ENCODE peak calls at places on chromosome 19, in six cellular contexts. R is CD8-positive, alpha-beta T cell; W is stimulated activated CD4-positive, alpha-beta T cell treated with anti-CD3 and anti-CD28 coated beads, Interleukin-15, amount 100 ng/mL, for 1 hour; N is heart right ventricle; X is neural progenitor cell; V is right lobe of liver. A is an unnamed sample.

GRCh38 chr19:11464333-11465265 is 16.2 kb downstream of the ELAVL3 start:
- DNase-seq in R (no peak), W (no peak), N (no peak), X (no peak), V (no peak), A (no peak)

GRCh38 chr19:54439174-54439851 is 9.7 kb upstream of the LENG8 start:
- DNase-seq in R (no peak), W (no peak), N (no peak), X (peak; percentile 81), V (peak; percentile 36), A (no peak)

GRCh38 chr19:18141031-18141430 is 11.9 kb upstream of the PIK3R2 start:
- DNase-seq in R (no peak), W (no peak), N (no peak), X (no peak), V (no peak), A (no peak)

GRCh38 chr19:2815923-2816322 is 3.7 kb upstream of the ZNF554 start:
- DNase-seq in R (no peak), W (no peak), N (no peak), X (no peak), V (no peak), A (no peak)

GRCh38 chr19:35170359-35171061 is 16.0 kb downstream of the FXYD5 start:
- DNase-seq in R (no peak), W (no peak), N (no peak), X (no peak), V (peak; percentile 61), A (no peak)

GRCh38 chr19:11091343-11092153 is 2.3 kb downstream of the LDLR start:
- DNase-seq in R (peak; percentile 61), W (peak; percentile 27), N (no peak), X (no peak), V (no peak), A (peak; percentile 72)

GRCh38 chr19:17889609-17890214 is 18.0 kb downstream of the SLC5A5 start:
- DNase-seq in R (no peak), W (no peak), N (no peak), X (peak; percentile 87), V (no peak), A (no peak)

GRCh38 chr19:768424-768823 is 17.5 kb downstream of the MISP start:
- DNase-seq in R (no peak), W (no peak), N (no peak), X (no peak), V (no peak), A (no peak)

GRCh38 chr19:51586799-51587198 is 15.7 kb downstream of the ZNF175 start:
- DNase-seq in R (no peak), W (no peak), N (no peak), X (no peak), V (no peak), A (no peak)

GRCh38 chr19:43672061-43672679 is 2.2 kb upstream of the PLAUR start:
- DNase-seq in R (no peak), W (no peak), N (no peak), X (peak; percentile 27), V (no peak), A (no peak)

A was measured in effector memory CD4-positive, alpha-beta T cell.